ENCODE peak calls at places on chromosome 16, in six cellular contexts. One of them, this sample, is unnamed. For H3K4me1 and H3K36me3, the result is how much of the 10 kb centered on the place peaks cover.

GRCh38 chr16:9739301-9739700 is 442.9 kb downstream of the GRIN2A start:
- DNase-seq in right lobe of liver: no peak
- DNase-seq in Peyer's patch: no peak
- DNase-seq in lung: no peak
- DNase-seq in sigmoid colon: no peak
- DNase-seq in right atrium auricular region: no peak
- DNase-seq in this sample: no peak

GRCh38 chr16:17369441-17369951 is 101.3 kb downstream of the XYLT1 start:
- DNase-seq in right lobe of liver: peak
- DNase-seq in Peyer's patch: peak
- DNase-seq in lung: peak
- DNase-seq in sigmoid colon: no peak
- DNase-seq in right atrium auricular region: no peak
- DNase-seq in this sample: peak

GRCh38 chr16:48003226-48003907 is 152.4 kb downstream of the ABCC12 start:
- DNase-seq in right lobe of liver: no peak
- DNase-seq in Peyer's patch: no peak
- DNase-seq in lung: no peak
- DNase-seq in sigmoid colon: no peak
- DNase-seq in right atrium auricular region: no peak
- DNase-seq in this sample: no peak

GRCh38 chr16:76278976-76279375 is 1.8 kb downstream of the CNTNAP4 start:
- DNase-seq in right lobe of liver: no peak
- DNase-seq in Peyer's patch: no peak
- DNase-seq in lung: no peak
- DNase-seq in sigmoid colon: no peak
- DNase-seq in right atrium auricular region: no peak
- DNase-seq in this sample: no peak

GRCh38 chr16:14369734-14370598 is 260.1 kb downstream of the PARN start:
- DNase-seq in right lobe of liver: no peak
- DNase-seq in Peyer's patch: no peak
- DNase-seq in lung: no peak
- DNase-seq in sigmoid colon: no peak
- DNase-seq in right atrium auricular region: peak
- DNase-seq in this sample: peak

GRCh38 chr16:3158014-3158497 is 23.2 kb downstream of the ZNF213 start:
- DNase-seq in right lobe of liver: no peak
- DNase-seq in Peyer's patch: no peak
- DNase-seq in lung: no peak
- DNase-seq in sigmoid colon: no peak
- DNase-seq in right atrium auricular region: no peak
- DNase-seq in this sample: no peak

GRCh38 chr16:2821483-2822157 is 4.6 kb downstream of the PRSS21 start:
- DNase-seq in right lobe of liver: no peak
- DNase-seq in Peyer's patch: peak
- DNase-seq in lung: no peak
- DNase-seq in sigmoid colon: peak
- DNase-seq in right atrium auricular region: no peak
- DNase-seq in this sample: no peak

GRCh38 chr16:28260193-28260592 is 32.1 kb upstream of the SBK1 start:
- DNase-seq in right lobe of liver: no peak
- DNase-seq in Peyer's patch: no peak
- DNase-seq in lung: no peak
- DNase-seq in sigmoid colon: no peak
- DNase-seq in right atrium auricular region: no peak
- DNase-seq in this sample: no peak

GRCh38 chr16:68228652-68229051 is 7.3 kb downstream of the ESRP2 start:
- DNase-seq in right lobe of liver: no peak
- DNase-seq in Peyer's patch: peak
- DNase-seq in lung: no peak
- DNase-seq in sigmoid colon: no peak
- DNase-seq in right atrium auricular region: no peak
- DNase-seq in this sample: no peak

GRCh38 chr16:17510532-17510931 is 39.8 kb upstream of the XYLT1 start:
- DNase-seq in right lobe of liver: no peak
- DNase-seq in Peyer's patch: no peak
- DNase-seq in lung: no peak
- DNase-seq in sigmoid colon: no peak
- DNase-seq in right atrium auricular region: no peak
- DNase-seq in this sample: no peak

GRCh38 chr16:13093676-13094075 is 192.3 kb downstream of the SHISA9 start:
- DNase-seq in right lobe of liver: no peak
- DNase-seq in Peyer's patch: no peak
- DNase-seq in lung: no peak
- DNase-seq in sigmoid colon: no peak
- DNase-seq in right atrium auricular region: no peak
- DNase-seq in this sample: no peak

GRCh38 chr16:27033281-27033680 is 33.4 kb upstream of the C16orf82 start:
- DNase-seq in right lobe of liver: no peak
- DNase-seq in Peyer's patch: no peak
- DNase-seq in lung: no peak
- DNase-seq in sigmoid colon: no peak
- DNase-seq in right atrium auricular region: no peak
- DNase-seq in this sample: no peak

GRCh38 chr16:54071516-54071915 is 215.1 kb downstream of the IRX3 start:
- DNase-seq in right lobe of liver: no peak
- DNase-seq in Peyer's patch: no peak
- DNase-seq in lung: no peak
- DNase-seq in sigmoid colon: no peak
- DNase-seq in right atrium auricular region: no peak
- DNase-seq in this sample: no peak

GRCh38 chr16:9666834-9667480 is 515.3 kb downstream of the GRIN2A start:
- DNase-seq in right lobe of liver: no peak
- DNase-seq in Peyer's patch: no peak
- DNase-seq in lung: no peak
- DNase-seq in sigmoid colon: no peak
- DNase-seq in right atrium auricular region: no peak
- DNase-seq in this sample: no peak

GRCh38 chr16:67667817-67668494 is 1.3 kb downstream of the C16orf86 start:
- DNase-seq in right lobe of liver: peak
- DNase-seq in Peyer's patch: peak
- DNase-seq in lung: peak
- DNase-seq in sigmoid colon: peak
- DNase-seq in right atrium auricular region: peak
- DNase-seq in this sample: peak

GRCh38 chr16:21628772-21629171 is 23.6 kb downstream of the IGSF6 start:
- DNase-seq in right lobe of liver: no peak
- DNase-seq in Peyer's patch: no peak
- DNase-seq in lung: no peak
- DNase-seq in sigmoid colon: no peak
- DNase-seq in right atrium auricular region: no peak
- DNase-seq in this sample: no peak

GRCh38 chr16:35908152-35908551 is 2448.7 kb downstream of the TP53TG3F start:
- DNase-seq in right lobe of liver: no peak
- DNase-seq in Peyer's patch: no peak
- DNase-seq in lung: no peak
- DNase-seq in sigmoid colon: no peak
- DNase-seq in right atrium auricular region: no peak
- DNase-seq in this sample: no peak

GRCh38 chr16:88698694-88699045 is 7.5 kb downstream of the RNF166 start:
- DNase-seq in right lobe of liver: no peak
- DNase-seq in Peyer's patch: peak
- DNase-seq in lung: no peak
- DNase-seq in sigmoid colon: no peak
- DNase-seq in right atrium auricular region: no peak
- DNase-seq in this sample: no peak

GRCh38 chr16:46632778-46633733 is 11.9 kb upstream of the SHCBP1 start:
- DNase-seq in right lobe of liver: no peak
- DNase-seq in Peyer's patch: no peak
- DNase-seq in lung: no peak
- DNase-seq in sigmoid colon: no peak
- DNase-seq in right atrium auricular region: no peak
- DNase-seq in this sample: no peak

GRCh38 chr16:28492511-28492910 is 637 bp upstream of the CLN3 start:
- DNase-seq in right lobe of liver: no peak
- DNase-seq in Peyer's patch: no peak
- DNase-seq in lung: no peak
- DNase-seq in sigmoid colon: no peak
- DNase-seq in right atrium auricular region: no peak
- DNase-seq in this sample: no peak

GRCh38 chr16:65786916-65787315 is 579.6 kb upstream of the CDH5 start:
- DNase-seq in right lobe of liver: no peak
- DNase-seq in Peyer's patch: no peak
- DNase-seq in lung: no peak
- DNase-seq in sigmoid colon: no peak
- DNase-seq in right atrium auricular region: no peak
- DNase-seq in this sample: no peak

GRCh38 chr16:30893082-30893743 is 664 bp downstream of the BCL7C start:
- DNase-seq in right lobe of liver: peak
- DNase-seq in Peyer's patch: peak
- DNase-seq in lung: no peak
- DNase-seq in sigmoid colon: no peak
- DNase-seq in right atrium auricular region: no peak
- DNase-seq in this sample: no peak

GRCh38 chr16:89343501-89344291 is 126.2 kb downstream of the ZNF778 start:
- DNase-seq in right lobe of liver: peak
- DNase-seq in Peyer's patch: no peak
- DNase-seq in lung: no peak
- DNase-seq in sigmoid colon: no peak
- DNase-seq in right atrium auricular region: no peak
- DNase-seq in this sample: no peak

GRCh38 chr16:81774348-81774747 is 4.7 kb upstream of the PLCG2 start:
- DNase-seq in right lobe of liver: no peak
- DNase-seq in Peyer's patch: peak
- DNase-seq in lung: no peak
- DNase-seq in sigmoid colon: no peak
- DNase-seq in right atrium auricular region: no peak
- DNase-seq in this sample: no peak

DNA sequence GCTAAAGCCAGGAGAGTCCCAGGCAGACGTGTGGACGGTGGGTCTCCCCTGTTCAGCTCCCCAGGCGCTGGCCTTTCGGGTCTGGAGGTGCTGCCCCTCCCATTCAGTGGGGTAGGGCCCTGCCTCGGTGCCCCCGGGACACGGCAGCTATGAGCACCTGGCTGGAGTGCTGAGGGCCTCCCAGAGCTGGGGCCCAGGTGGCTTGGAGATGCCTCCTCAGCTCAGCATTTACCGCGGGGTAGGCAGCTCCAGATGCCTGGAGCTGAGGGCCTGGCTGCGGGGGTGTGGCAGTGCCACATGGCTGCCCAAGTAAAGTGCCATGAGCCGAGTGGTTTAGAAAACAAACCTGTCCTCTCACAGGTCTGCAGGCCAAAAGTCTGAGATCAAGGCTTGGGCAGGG is 19.5 kb downstream of the SOX8 start:
- DNase-seq in right lobe of liver: no peak
- DNase-seq in Peyer's patch: no peak
- DNase-seq in lung: no peak
- DNase-seq in sigmoid colon: no peak
- DNase-seq in right atrium auricular region: no peak
- DNase-seq in this sample: no peak
- H3K4me1 ChIP-seq in right lobe of liver: under half
- H3K4me1 ChIP-seq in Peyer's patch: under half
- H3K4me1 ChIP-seq in lung: under half
- H3K4me1 ChIP-seq in sigmoid colon: under half
- H3K4me1 ChIP-seq in right atrium auricular region: under half
- H3K4me1 ChIP-seq in this sample: half or more

DNA sequence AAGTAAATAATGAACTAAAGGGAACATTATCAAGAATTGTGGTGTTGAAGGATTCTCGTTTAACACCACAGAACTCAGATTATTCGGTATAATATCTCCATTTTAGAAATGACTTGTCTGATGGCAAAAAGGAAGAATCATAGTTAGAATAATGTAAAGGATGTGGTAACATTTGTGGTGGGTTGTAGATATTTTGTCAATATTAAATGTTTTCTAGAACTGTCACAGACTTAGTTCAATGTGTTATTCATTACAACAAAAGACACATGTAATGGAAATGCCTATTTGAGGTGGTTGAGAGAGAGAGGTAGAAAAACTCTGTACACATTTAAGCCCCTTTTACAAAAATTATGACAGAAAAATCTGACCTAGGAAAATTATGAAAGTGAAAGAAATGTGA is 1287.5 kb upstream of the CDH8 start:
- DNase-seq in right lobe of liver: no peak
- DNase-seq in Peyer's patch: no peak
- DNase-seq in lung: no peak
- DNase-seq in sigmoid colon: no peak
- DNase-seq in right atrium auricular region: no peak
- DNase-seq in this sample: no peak
- H3K36me3 ChIP-seq in right lobe of liver: under half
- H3K36me3 ChIP-seq in Peyer's patch: under half
- H3K36me3 ChIP-seq in lung: under half
- H3K36me3 ChIP-seq in sigmoid colon: under half
- H3K36me3 ChIP-seq in right atrium auricular region: under half
- H3K36me3 ChIP-seq in this sample: under half

DNA sequence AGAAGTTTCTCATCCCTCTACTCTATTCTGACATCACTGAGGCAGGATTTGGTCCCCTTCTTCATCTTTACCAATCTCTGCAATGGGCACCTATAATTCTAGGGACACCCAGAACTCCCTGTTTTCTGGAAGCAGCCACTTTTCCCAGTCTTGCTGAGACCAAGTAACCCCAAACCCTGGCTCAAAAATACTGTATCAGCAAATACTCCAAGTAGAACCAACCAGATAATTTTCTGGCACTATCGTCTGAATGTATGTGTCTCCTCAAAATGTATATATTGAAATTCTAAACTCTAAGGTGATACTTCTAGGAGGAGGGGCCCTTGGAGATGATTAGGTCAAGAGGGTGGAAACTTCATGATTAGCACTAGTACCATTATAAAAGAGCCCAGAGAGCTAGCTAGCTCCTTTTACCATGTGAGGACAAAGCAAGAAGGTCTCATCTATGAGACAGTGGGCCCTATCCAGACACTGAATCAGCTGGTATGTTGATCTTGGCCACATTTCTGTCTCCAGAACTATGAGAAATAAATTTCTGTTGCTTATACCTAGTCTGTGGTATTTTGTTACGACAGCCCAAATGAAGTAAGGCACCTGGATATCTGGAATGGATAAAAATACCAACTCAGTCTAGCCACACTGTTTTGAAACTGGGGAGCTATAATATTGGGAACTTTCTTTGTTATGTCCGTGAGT is 464.4 kb downstream of the CDH11 start:
- DNase-seq in right lobe of liver: no peak
- DNase-seq in Peyer's patch: no peak
- DNase-seq in lung: no peak
- DNase-seq in sigmoid colon: no peak
- DNase-seq in right atrium auricular region: no peak
- DNase-seq in this sample: no peak
- H3K4me1 ChIP-seq in right lobe of liver: under half
- H3K4me1 ChIP-seq in Peyer's patch: under half
- H3K4me1 ChIP-seq in lung: under half
- H3K4me1 ChIP-seq in sigmoid colon: under half
- H3K4me1 ChIP-seq in right atrium auricular region: under half
- H3K4me1 ChIP-seq in this sample: under half

DNA sequence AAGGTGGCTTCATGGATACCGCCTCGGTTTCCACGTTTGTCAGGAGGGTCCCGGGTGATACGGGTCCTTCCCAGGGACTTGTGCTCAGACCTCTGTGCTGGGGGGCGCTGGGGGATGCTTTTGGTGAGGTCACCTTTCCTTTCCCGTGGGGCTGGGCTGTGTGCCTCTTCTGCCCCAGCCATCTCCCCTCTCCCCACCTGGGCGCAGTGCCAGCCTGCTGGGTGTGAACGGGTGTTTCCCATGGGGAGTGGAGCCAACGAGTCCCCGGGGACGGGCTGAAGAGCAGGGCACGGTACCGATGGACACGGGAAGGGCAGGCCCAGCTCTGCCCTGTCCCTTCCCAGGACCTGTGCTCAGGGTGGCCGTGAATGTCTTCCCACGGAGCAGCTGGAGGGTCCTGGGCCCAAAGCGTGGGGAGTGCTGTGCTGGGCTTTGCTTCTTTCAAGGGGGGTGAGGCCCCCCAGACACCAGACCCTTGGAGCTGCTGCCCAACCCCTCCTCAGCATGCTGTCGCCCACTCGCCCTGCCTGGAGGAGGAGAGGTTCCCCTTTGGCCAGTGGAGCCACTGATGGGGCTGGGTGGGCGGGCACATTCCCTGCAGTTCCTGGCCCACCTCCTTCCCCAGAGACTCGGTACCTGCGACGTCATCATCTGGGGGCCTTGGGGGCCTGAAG is 15.5 kb downstream of the TELO2 start:
- DNase-seq in right lobe of liver: peak
- DNase-seq in Peyer's patch: no peak
- DNase-seq in lung: no peak
- DNase-seq in sigmoid colon: no peak
- DNase-seq in right atrium auricular region: no peak
- DNase-seq in this sample: no peak
- H3K36me3 ChIP-seq in right lobe of liver: under half
- H3K36me3 ChIP-seq in Peyer's patch: under half
- H3K36me3 ChIP-seq in lung: under half
- H3K36me3 ChIP-seq in sigmoid colon: under half
- H3K36me3 ChIP-seq in right atrium auricular region: under half
- H3K36me3 ChIP-seq in this sample: under half

This sample was measured in CD4-positive, CD25-positive, alpha-beta regulatory T cell.